ENCODE peak calls at places on chromosomes 6 and 20, in ten cellular contexts. E is aorta; K is cardiac muscle cell; D is A549; Q is mesenchymal stem cell; C is CD4-positive, alpha-beta T cell; I is upper lobe of right lung; X is neuronal stem cell; J is AG04450; V is H9. A is an unnamed sample.

GRCh38 chr6:38212579-38212978 is 393.1 kb downstream of the ZFAND3 start:
- DNase-seq in I (no peak), D (no peak), X (peak; percentile 20), E (peak; percentile 57), J (no peak), C (no peak), V (no peak), K (no peak), Q (no peak), A (no peak)

GRCh38 chr6:57307850-57308249 is 9.6 kb upstream of the PRIM2 start:
- DNase-seq in J (no peak), K (no peak), C (no peak), X (no peak), E (no peak), D (no peak), V (no peak), Q (no peak), I (no peak), A (no peak)

GRCh38 chr6:136952714-136953260 is 30.7 kb downstream of the SLC35D3 start:
- DNase-seq in J (no peak), K (no peak), E (no peak), Q (no peak), X (no peak), C (no peak), D (no peak), I (no peak), V (no peak), A (no peak)

GRCh38 chr6:98931710-98932109 is 16.0 kb downstream of the FBXL4 start:
- DNase-seq in K (no peak), V (no peak), E (no peak), D (no peak), X (no peak), J (no peak), C (no peak), I (no peak), Q (no peak), A (no peak)

GRCh38 chr20:43925215-43925614 is 10.6 kb downstream of the TOX2 start:
- DNase-seq in J (no peak), D (no peak), E (no peak), K (no peak), V (no peak), X (no peak), C (no peak), I (peak; percentile 37), Q (no peak), A (no peak)

GRCh38 chr6:134340574-134340973 is 22.7 kb upstream of the SGK1 start:
- DNase-seq in X (no peak), K (peak; percentile 43), C (no peak), D (no peak), V (no peak), J (no peak), Q (peak; percentile 23), I (no peak), E (no peak), A (no peak)

GRCh38 chr20:51631011-51631950 is 88.8 kb upstream of the NFATC2 start:
- DNase-seq in D (peak; percentile 93), X (no peak), I (no peak), E (peak; percentile 59), V (no peak), Q (peak; percentile 99), K (peak; percentile 99), J (peak; percentile 97), C (no peak), A (no peak)

GRCh38 chr6:152232494-152233151 is 404.5 kb downstream of the SYNE1 start:
- DNase-seq in Q (peak; percentile 66), I (no peak), X (no peak), K (peak; percentile 85), J (no peak), V (no peak), E (no peak), D (no peak), C (no peak), A (no peak)

GRCh38 chr20:117518-117917 is 24.9 kb upstream of the DEFB126 start:
- DNase-seq in D (no peak), K (no peak), E (no peak), V (no peak), C (no peak), J (no peak), Q (no peak), I (no peak), X (no peak), A (no peak)

DNA sequence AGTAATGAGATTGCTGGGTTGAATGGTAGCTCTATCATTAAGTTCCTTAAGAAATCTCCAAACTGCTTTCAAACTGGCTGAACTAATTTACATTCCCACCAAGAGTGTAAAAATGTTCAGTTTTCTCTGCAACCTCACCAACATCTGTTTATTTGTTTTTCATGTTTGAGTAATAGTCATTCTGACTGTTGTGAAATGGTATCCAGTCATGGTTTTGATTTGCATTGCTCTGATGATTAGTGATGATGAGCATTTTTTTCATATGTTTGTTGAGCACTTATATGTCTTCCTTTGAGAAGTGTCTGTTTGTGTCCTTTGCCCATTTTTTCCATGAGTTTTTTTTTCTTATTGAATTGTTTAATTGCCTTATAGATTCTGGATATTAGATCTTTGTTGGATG is 24.9 kb downstream of the DEFB125 start:
- DNase-seq in X (no peak), D (no peak), V (no peak), I (no peak), Q (no peak), E (no peak), K (no peak), J (no peak), C (no peak), A (no peak)
- H3K9me3 ChIP-seq in X (peaks cover 16% of the 10 kb centered on the region), D (peaks cover 10% of the 10 kb centered on the region), V (peaks cover 58% of the 10 kb centered on the region), I (no peaks in the 10 kb centered on the region), Q (peaks cover 7% of the 10 kb centered on the region), E (peaks cover 2% of the 10 kb centered on the region), K (no peaks in the 10 kb centered on the region), J (no peaks in the 10 kb centered on the region), C (peaks cover 8% of the 10 kb centered on the region), A (no peaks in the 10 kb centered on the region)

GRCh38 chr6:109503327-109504224 is 20.6 kb upstream of the ZBTB24 start:
- DNase-seq in X (no peak), V (no peak), I (no peak), K (no peak), D (no peak), Q (no peak), E (no peak), J (no peak), C (no peak), A (no peak)

GRCh38 chr6:109507490-109508072 is 24.6 kb upstream of the ZBTB24 start:
- DNase-seq in J (no peak), K (no peak), D (no peak), Q (no peak), C (no peak), I (no peak), X (no peak), V (no peak), E (no peak), A (no peak)

GRCh38 chr6:109506314-109506713 is 23.3 kb upstream of the ZBTB24 start:
- DNase-seq in C (no peak), J (no peak), X (no peak), V (no peak), D (no peak), Q (no peak), E (no peak), I (no peak), K (no peak), A (no peak)

GRCh38 chr6:109508166-109508860 is 25.3 kb upstream of the ZBTB24 start:
- DNase-seq in D (no peak), I (no peak), Q (no peak), E (no peak), C (no peak), V (no peak), J (no peak), K (no peak), X (peak; percentile 31), A (no peak)

DNA sequence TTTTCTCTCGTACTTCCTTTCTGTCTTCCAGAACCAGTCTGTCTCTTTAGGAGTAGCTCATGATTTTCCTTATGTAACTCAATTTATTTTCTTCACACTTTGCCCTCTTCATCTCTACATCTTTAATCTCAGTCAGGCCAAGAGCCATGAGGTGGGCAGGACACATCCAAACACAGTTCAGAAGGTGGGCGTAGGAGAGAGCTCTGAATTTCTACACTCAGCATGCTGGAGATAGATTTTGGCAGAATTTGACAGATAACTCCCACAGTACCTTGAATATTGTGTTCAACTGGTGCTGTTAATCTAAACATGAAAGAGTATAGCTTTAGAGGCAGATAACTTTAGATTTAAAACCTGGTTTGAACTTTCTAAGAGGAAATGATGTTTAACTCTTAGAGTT is 23.8 kb upstream of the ZBTB24 start:
- DNase-seq in K (no peak), D (no peak), Q (no peak), I (no peak), V (no peak), C (no peak), E (no peak), X (no peak), J (no peak), A (no peak)
- H3K9me3 ChIP-seq in K (no peaks in the 10 kb centered on the region), D (no peaks in the 10 kb centered on the region), Q (no peaks in the 10 kb centered on the region), I (no peaks in the 10 kb centered on the region), V (peaks cover 12% of the 10 kb centered on the region), C (no peaks in the 10 kb centered on the region), E (peaks cover 1% of the 10 kb centered on the region), X (peaks cover 5% of the 10 kb centered on the region), J (no peaks in the 10 kb centered on the region), A (no peaks in the 10 kb centered on the region)

DNA sequence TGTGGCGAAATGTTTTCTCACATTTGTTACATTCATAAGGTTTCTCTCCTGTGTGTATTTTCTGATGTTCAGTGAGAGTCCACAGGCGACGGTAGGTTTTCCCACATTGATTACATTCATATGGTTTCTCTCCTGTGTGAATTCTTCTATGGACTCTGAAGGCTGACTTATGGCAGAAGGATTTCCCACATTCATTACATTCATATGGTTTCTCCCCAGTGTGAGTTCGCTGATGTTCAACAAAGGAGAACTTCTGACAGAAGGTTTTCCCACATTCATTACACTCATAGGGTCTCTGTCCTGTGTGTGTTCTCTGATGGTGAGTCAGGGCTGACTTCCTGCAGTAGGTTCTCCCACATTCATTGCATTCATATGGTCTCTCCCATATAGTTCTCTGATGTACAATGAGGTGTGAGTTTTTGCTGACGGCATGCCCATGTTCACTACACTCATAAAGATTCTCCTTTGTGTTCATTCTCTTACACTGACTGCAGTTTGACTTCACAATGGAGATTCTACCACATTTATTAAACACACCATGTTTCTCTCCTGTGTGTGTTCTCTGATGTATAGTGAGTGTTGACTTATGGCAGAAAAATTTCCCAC is 11.9 kb downstream of the ZNF334 start:
- DNase-seq in E (no peak), Q (no peak), I (no peak), D (no peak), X (no peak), J (no peak), C (no peak), K (peak; percentile 1), V (no peak), A (no peak)
- H3K9me3 ChIP-seq in E (peaks cover 14% of the 10 kb centered on the region), Q (peaks cover 89% of the 10 kb centered on the region), I (peaks cover 16% of the 10 kb centered on the region), D (peaks cover 53% of the 10 kb centered on the region), X (peaks cover 50% of the 10 kb centered on the region), J (peaks cover 13% of the 10 kb centered on the region), C (peaks cover 41% of the 10 kb centered on the region), K (peaks cover 11% of the 10 kb centered on the region), V (peaks cover 77% of the 10 kb centered on the region), A (peaks cover 12% of the 10 kb centered on the region)

GRCh38 chr6:158569036-158569435 is 9.1 kb downstream of the TMEM181 start:
- DNase-seq in V (no peak), Q (no peak), K (no peak), I (no peak), J (no peak), D (no peak), C (no peak), X (no peak), E (no peak), A (no peak)

GRCh38 chr6:158567871-158568401 is 8.0 kb downstream of the TMEM181 start:
- DNase-seq in Q (no peak), K (no peak), E (no peak), V (no peak), J (no peak), X (no peak), I (no peak), D (no peak), C (no peak), A (no peak)

GRCh38 chr6:158567152-158567551 is 7.3 kb downstream of the TMEM181 start:
- DNase-seq in E (no peak), Q (no peak), I (no peak), C (no peak), D (no peak), X (no peak), V (no peak), J (no peak), K (no peak), A (no peak)

GRCh38 chr6:158570681-158570962 is 10.7 kb downstream of the TMEM181 start:
- DNase-seq in Q (no peak), C (no peak), E (no peak), X (no peak), D (no peak), K (no peak), V (no peak), I (no peak), J (no peak), A (no peak)

DNA sequence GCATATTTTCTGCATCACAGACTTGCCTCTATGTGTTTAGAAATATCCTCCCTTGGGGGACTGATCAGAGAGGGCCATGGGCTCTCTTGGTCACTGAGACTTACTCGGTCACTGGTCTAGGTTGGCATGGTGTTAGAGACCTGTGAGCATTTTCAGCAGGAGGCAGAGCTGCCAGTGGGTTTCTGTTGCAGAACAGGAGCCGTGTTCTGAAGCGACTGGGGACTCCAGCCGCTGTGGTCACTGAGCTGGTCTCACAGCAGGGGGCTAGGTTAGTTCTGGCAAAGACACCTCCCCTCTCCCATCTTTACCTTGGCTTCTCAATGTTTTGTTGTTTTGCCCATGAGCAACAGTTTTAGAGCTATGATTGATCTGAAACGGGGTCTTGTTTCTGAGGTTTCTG is 8.7 kb downstream of the TMEM181 start:
- DNase-seq in D (no peak), V (no peak), C (no peak), J (no peak), E (no peak), K (no peak), X (no peak), I (no peak), Q (no peak), A (no peak)
- H3K9me3 ChIP-seq in D (no peaks in the 10 kb centered on the region), V (no peaks in the 10 kb centered on the region), C (no peaks in the 10 kb centered on the region), J (no peaks in the 10 kb centered on the region), E (no peaks in the 10 kb centered on the region), K (no peaks in the 10 kb centered on the region), X (no peaks in the 10 kb centered on the region), I (no peaks in the 10 kb centered on the region), Q (no peaks in the 10 kb centered on the region), A (no peaks in the 10 kb centered on the region)